ENCODE peak calls at places on chromosomes 12 and 14, in four cellular contexts. N, H, Z and M are unnamed samples.

GRCh38 chr12:57460457-57461325 is 1.1 kb downstream of the GLI1 start:
- DNase-seq in N (no peak), H (no peak), Z (no peak), M (no peak)

GRCh38 chr12:42213954-42214426 is 24.1 kb downstream of the YAF2 start:
- DNase-seq in N (no peak), H (no peak), Z (peak), M (no peak)

GRCh38 chr12:109461846-109462766 is 15.0 kb downstream of the KCTD10 start:
- DNase-seq in N (no peak), H (no peak), Z (peak), M (peak)

GRCh38 chr12:28130625-28131598 is 59.3 kb upstream of the CCDC91 start:
- DNase-seq in N (peak), H (no peak), Z (no peak), M (peak)

GRCh38 chr12:98814254-98814653 is 169.2 kb downstream of the APAF1 start:
- DNase-seq in N (no peak), H (no peak), Z (no peak), M (no peak)

GRCh38 chr14:99748529-99748928 is 44.7 kb upstream of the EML1 start:
- DNase-seq in N (no peak), H (no peak), Z (no peak), M (no peak)

GRCh38 chr12:86254399-86255107 is 1.6 kb downstream of the MGAT4C start:
- DNase-seq in N (no peak), H (no peak), Z (no peak), M (no peak)

GRCh38 chr12:62934799-62935674 is at the start of gene PPM1H:
- DNase-seq in N (no peak), H (peak), Z (peak), M (peak)

GRCh38 chr12:121038861-121039654 is at the start of gene OASL:
- DNase-seq in N (no peak), H (no peak), Z (peak), M (peak)

GRCh38 chr12:132222808-132223173 is 78.5 kb downstream of the NOC4L start:
- DNase-seq in N (no peak), H (no peak), Z (no peak), M (no peak)

GRCh38 chr12:12020762-12021161 is 50.0 kb upstream of the BCL2L14 start:
- DNase-seq in N (no peak), H (no peak), Z (no peak), M (no peak)

GRCh38 chr12:90129369-90130030 is 420.9 kb upstream of the ATP2B1 start:
- DNase-seq in N (no peak), H (no peak), Z (no peak), M (no peak)

DNA sequence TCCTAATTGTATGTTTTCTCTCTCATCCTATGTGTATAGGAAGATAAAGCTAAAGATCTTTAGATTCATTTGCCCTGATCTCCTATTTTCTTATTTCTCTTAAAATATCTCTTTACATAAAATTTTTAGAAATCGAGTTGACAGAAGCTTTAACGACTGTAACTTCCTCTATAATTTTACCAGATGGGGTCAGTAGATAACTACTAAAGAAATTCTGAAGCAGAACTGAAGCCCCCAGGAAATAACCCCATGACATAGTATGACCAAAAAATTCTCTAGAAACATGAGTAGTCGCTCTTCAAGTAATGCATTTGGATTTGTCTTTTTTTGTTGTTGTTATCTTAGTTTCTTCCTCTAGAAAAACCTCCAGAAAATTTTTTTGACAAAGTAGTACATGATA is 288.0 kb downstream of the ERC1 start:
- DNase-seq in N (no peak), H (no peak), Z (no peak), M (no peak)
- TF ChIP-seq CTCF in N (no peak), H (no peak), Z (no peak), M (no peak)

DNA sequence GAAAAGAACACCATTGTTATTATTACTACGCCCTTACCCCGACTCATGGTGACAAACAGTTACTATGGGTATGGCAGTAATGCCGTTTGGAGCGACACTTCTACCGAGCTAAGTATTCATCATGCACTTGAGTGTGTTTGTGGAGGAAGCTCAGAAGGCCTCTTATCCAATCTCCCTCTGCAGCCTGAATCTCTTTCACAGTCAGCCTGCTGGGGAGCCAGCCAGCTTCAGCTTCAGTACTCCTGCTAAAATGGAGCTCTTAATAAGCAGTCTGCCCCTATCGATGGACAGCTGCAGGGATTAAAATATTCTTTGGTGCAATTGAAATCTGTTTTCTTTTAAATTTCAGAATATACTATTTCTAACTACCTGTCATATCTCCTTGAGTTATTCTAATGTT is 24.7 kb upstream of the ATP5MC2 start:
- DNase-seq in N (no peak), H (no peak), Z (no peak), M (no peak)
- TF ChIP-seq CTCF in N (no peak), H (no peak), Z (no peak), M (no peak)

GRCh38 chr12:19927661-19928060 is 440.7 kb upstream of the PDE3A start:
- DNase-seq in N (no peak), H (no peak), Z (no peak), M (no peak)

GRCh38 chr12:19922687-19923086 is 445.6 kb upstream of the PDE3A start:
- DNase-seq in N (no peak), H (no peak), Z (no peak), M (peak)

DNA sequence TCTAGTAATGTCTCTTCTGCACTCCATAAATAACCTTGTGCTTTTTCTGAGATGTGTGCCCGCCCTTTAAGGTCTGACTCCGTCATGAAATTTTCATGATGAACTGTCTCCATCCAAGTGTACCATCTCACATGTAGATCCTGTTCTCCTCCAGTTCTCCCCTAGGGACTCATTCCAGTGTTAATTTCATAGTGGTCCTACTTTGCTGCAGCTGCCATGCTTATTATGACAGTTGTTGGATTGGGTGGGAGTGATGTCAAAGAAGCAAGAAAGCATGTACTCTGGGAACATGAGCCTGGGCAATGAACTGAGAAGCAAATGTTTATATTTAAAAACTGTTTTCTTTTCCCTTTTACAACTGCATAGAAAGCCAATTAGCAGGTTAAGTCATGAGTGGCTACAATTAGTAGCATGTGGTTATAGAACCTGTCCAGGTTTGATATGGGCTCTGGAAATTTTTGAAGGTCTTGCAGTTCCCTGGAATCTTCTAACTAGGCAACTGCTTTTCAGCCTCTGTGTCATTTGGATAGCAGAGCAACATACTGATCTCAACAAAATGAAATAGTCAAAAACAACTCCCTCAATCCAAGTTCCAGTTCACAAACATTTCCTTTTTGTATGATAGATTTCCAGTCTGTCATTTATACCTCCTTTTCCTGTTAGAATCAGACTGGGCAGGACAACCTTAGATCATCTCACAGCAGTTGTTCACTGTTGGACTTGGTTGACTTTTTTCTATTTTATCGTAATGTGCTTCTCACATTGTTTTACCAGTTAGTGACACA is 442.3 kb upstream of the PDE3A start:
- DNase-seq in N (no peak), H (no peak), Z (no peak), M (no peak)
- TF ChIP-seq CTCF in N (no peak), H (no peak), Z (no peak), M (no peak)

GRCh38 chr12:2622460-2622859 is 172.3 kb upstream of the FKBP4 start:
- DNase-seq in N (no peak), H (no peak), Z (no peak), M (no peak)

GRCh38 chr12:2623472-2623871 is 171.3 kb upstream of the FKBP4 start:
- DNase-seq in N (no peak), H (no peak), Z (no peak), M (no peak)

GRCh38 chr12:2627343-2628191 is 167.2 kb upstream of the FKBP4 start:
- DNase-seq in N (no peak), H (no peak), Z (no peak), M (no peak)

GRCh38 chr12:2625267-2625666 is 169.5 kb upstream of the FKBP4 start:
- DNase-seq in N (no peak), H (no peak), Z (no peak), M (no peak)

DNA sequence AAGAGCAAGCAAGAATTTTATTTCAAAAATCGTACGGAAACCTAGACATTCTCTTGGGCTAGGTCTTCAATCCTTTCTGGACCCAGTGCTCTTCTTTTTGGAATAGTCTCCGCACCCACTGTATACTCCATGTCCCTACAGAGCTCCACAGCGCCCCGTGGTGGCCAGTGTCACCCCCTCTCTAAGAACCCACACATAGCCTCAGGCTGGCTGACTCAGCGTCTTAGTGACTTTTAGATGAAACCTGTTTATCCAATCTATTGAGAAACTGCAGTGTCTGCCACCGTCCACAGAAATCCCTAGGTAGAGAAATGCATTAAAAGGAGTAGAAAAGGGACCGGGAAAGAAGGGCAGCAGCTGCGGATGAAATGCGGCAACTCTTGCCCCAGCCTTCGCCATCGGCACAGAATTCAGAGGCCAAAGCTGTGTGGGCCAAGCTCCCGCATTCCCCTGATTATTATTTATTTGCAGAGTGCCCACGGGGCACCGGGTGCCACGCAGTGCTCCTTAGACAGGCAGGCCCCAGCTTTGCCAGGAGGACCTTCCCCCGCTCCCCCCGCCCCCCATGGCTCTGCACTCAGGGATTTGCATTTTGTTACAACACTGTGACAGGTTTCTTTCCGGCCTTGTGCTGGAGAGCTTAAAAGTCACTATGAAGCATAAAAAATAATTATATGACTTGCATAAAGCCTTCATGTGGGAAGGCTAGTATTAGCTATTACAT is 170.1 kb upstream of the FKBP4 start:
- DNase-seq in N (no peak), H (no peak), Z (no peak), M (no peak)
- TF ChIP-seq CTCF in N (no peak), H (peak), Z (no peak), M (no peak)